ENCODE peak calls at places on chromosomes 13 and 19, in eight cellular contexts. D, V, N, G, B, R, H and E are unnamed samples.

GRCh38 chr19:49889687-49890348 is 6.9 kb downstream of the IL4I1 start:
- DNase-seq in D (peak; percentile 75), N (no peak), V (peak; percentile 80), H (no peak), G (peak; percentile 74), R (peak; percentile 57), B (peak; percentile 61), E (peak; percentile 50)

GRCh38 chr13:24281188-24282008 is 28.0 kb upstream of the C1QTNF9 start:
- DNase-seq in R (no peak), B (no peak), V (no peak), N (no peak), D (no peak), G (no peak), H (no peak), E (no peak)

GRCh38 chr13:59743195-59743594 is 420.5 kb downstream of the DIAPH3 start:
- DNase-seq in V (no peak), D (no peak), B (no peak), N (peak; percentile 28), G (no peak), R (no peak), H (no peak), E (no peak)

GRCh38 chr19:12611361-12611699 is 610 bp downstream of the ZNF791 start:
- DNase-seq in N (peak; percentile 80), B (peak; percentile 72), D (peak; percentile 77), R (peak; percentile 54), V (peak; percentile 92), G (peak; percentile 71), H (peak; percentile 41), E (peak; percentile 55)

GRCh38 chr19:48419158-48419920 is 25.9 kb downstream of the GRIN2D start:
- DNase-seq in R (peak; percentile 24), G (peak; percentile 37), H (no peak), V (no peak), N (peak; percentile 56), D (peak; percentile 39), B (peak; percentile 28), E (no peak)

GRCh38 chr13:74280795-74281490 is 146.7 kb upstream of the KLF12 start:
- DNase-seq in D (no peak), B (no peak), V (no peak), R (no peak), G (peak; percentile 27), H (no peak), N (no peak), E (no peak)

GRCh38 chr13:92260363-92260762 is 861.9 kb downstream of the GPC5 start:
- DNase-seq in N (no peak), V (no peak), R (no peak), H (no peak), G (no peak), D (no peak), B (no peak), E (no peak)

GRCh38 chr13:114030666-114031610 is 57.1 kb upstream of the C13orf46 start:
- DNase-seq in V (no peak), D (no peak), R (no peak), B (no peak), G (no peak), N (no peak), H (no peak), E (no peak)

GRCh38 chr13:44374348-44374712 is 706 bp downstream of the SERP2 start:
- DNase-seq in V (no peak), R (no peak), N (no peak), H (no peak), D (no peak), B (no peak), G (peak; percentile 16), E (no peak)

GRCh38 chr19:20162821-20163220 is 4.2 kb upstream of the ZNF486 start:
- DNase-seq in R (no peak), D (peak; percentile 12), B (no peak), G (no peak), V (no peak), H (no peak), N (no peak), E (no peak)

GRCh38 chr13:73369095-73369494 is 310.3 kb downstream of the KLF5 start:
- DNase-seq in B (no peak), N (no peak), R (no peak), H (no peak), D (no peak), V (no peak), G (no peak), E (peak; percentile 14)

GRCh38 chr13:72651196-72651595 is 76.2 kb downstream of the MZT1 start:
- DNase-seq in N (peak; percentile 15), G (peak; percentile 0), V (no peak), R (no peak), H (no peak), D (no peak), B (no peak), E (peak; percentile 13)

GRCh38 chr19:36572593-36573019 is 486 bp downstream of the ZNF529 start:
- DNase-seq in N (no peak), V (no peak), R (no peak), H (no peak), B (no peak), D (no peak), G (no peak), E (peak; percentile 50)

GRCh38 chr13:89163081-89163480 is 1491.9 kb downstream of the SLITRK5 start:
- DNase-seq in N (no peak), H (no peak), R (no peak), D (no peak), B (no peak), G (no peak), V (no peak), E (no peak)

GRCh38 chr13:87259479-87260083 is 411.6 kb upstream of the SLITRK5 start:
- DNase-seq in B (no peak), D (no peak), G (no peak), H (no peak), R (no peak), V (no peak), N (peak; percentile 61), E (peak; percentile 26)

GRCh38 chr19:15621801-15622200 is 6.8 kb downstream of the CYP4F8 start:
- DNase-seq in N (no peak), B (no peak), D (no peak), V (no peak), H (no peak), G (no peak), R (no peak), E (no peak)

GRCh38 chr19:33269016-33269415 is 33.3 kb downstream of the CEBPA start:
- DNase-seq in D (no peak), N (no peak), G (no peak), B (no peak), R (no peak), H (no peak), V (no peak), E (no peak)

GRCh38 chr19:19619121-19619848 is 798 bp upstream of the PBX4 start:
- DNase-seq in H (no peak), B (no peak), V (no peak), R (no peak), D (no peak), G (no peak), N (no peak), E (no peak)